ENCODE peak calls at places on chromosome 1, in nine cellular contexts. One of them, this sample, is unnamed.

GRCh38 chr1:54791880-54792522 is 9.1 kb downstream of the TTC22 start:
- DNase-seq in A549: peak
- DNase-seq in neural crest cell: peak
- DNase-seq in thoracic aorta: no peak
- DNase-seq in GM20000: peak
- DNase-seq in left ventricle myocardium inferior: no peak
- DNase-seq in fibroblast of lung: peak
- DNase-seq in mesothelial cell of epicardium: no peak
- DNase-seq in endothelial cell: peak
- DNase-seq in this sample: no peak

GRCh38 chr1:54442185-54442584 is 36.0 kb upstream of the SSBP3 start:
- DNase-seq in A549: no peak
- DNase-seq in neural crest cell: no peak
- DNase-seq in thoracic aorta: no peak
- DNase-seq in GM20000: no peak
- DNase-seq in left ventricle myocardium inferior: no peak
- DNase-seq in fibroblast of lung: no peak
- DNase-seq in mesothelial cell of epicardium: no peak
- DNase-seq in endothelial cell: no peak
- DNase-seq in this sample: no peak

GRCh38 chr1:19676438-19676922 is 11.8 kb downstream of the HTR6 start:
- DNase-seq in A549: peak
- DNase-seq in neural crest cell: peak
- DNase-seq in thoracic aorta: peak
- DNase-seq in GM20000: peak
- DNase-seq in left ventricle myocardium inferior: peak
- DNase-seq in fibroblast of lung: peak
- DNase-seq in mesothelial cell of epicardium: peak
- DNase-seq in endothelial cell: peak
- DNase-seq in this sample: peak

GRCh38 chr1:171717080-171717479 is 24.8 kb downstream of the VAMP4 start:
- DNase-seq in A549: no peak
- DNase-seq in neural crest cell: no peak
- DNase-seq in thoracic aorta: no peak
- DNase-seq in GM20000: no peak
- DNase-seq in left ventricle myocardium inferior: no peak
- DNase-seq in fibroblast of lung: no peak
- DNase-seq in mesothelial cell of epicardium: no peak
- DNase-seq in endothelial cell: no peak
- DNase-seq in this sample: no peak

GRCh38 chr1:199954701-199955100 is 72.8 kb upstream of the NR5A2 start:
- DNase-seq in A549: no peak
- DNase-seq in neural crest cell: peak
- DNase-seq in thoracic aorta: no peak
- DNase-seq in GM20000: peak
- DNase-seq in left ventricle myocardium inferior: no peak
- DNase-seq in fibroblast of lung: no peak
- DNase-seq in mesothelial cell of epicardium: no peak
- DNase-seq in endothelial cell: peak
- DNase-seq in this sample: peak

GRCh38 chr1:228226956-228227791 is 19.3 kb downstream of the OBSCN start:
- DNase-seq in A549: peak
- DNase-seq in neural crest cell: no peak
- DNase-seq in thoracic aorta: no peak
- DNase-seq in GM20000: no peak
- DNase-seq in left ventricle myocardium inferior: no peak
- DNase-seq in fibroblast of lung: peak
- DNase-seq in mesothelial cell of epicardium: peak
- DNase-seq in endothelial cell: no peak
- DNase-seq in this sample: no peak

GRCh38 chr1:235873045-235873444 is 6.3 kb upstream of the LYST start:
- DNase-seq in A549: no peak
- DNase-seq in neural crest cell: no peak
- DNase-seq in thoracic aorta: no peak
- DNase-seq in GM20000: no peak
- DNase-seq in left ventricle myocardium inferior: no peak
- DNase-seq in fibroblast of lung: no peak
- DNase-seq in mesothelial cell of epicardium: no peak
- DNase-seq in endothelial cell: no peak
- DNase-seq in this sample: no peak

GRCh38 chr1:116923421-116923820 is 13.7 kb downstream of the PTGFRN start:
- DNase-seq in A549: no peak
- DNase-seq in neural crest cell: no peak
- DNase-seq in thoracic aorta: no peak
- DNase-seq in GM20000: no peak
- DNase-seq in left ventricle myocardium inferior: no peak
- DNase-seq in fibroblast of lung: no peak
- DNase-seq in mesothelial cell of epicardium: no peak
- DNase-seq in endothelial cell: no peak
- DNase-seq in this sample: no peak

GRCh38 chr1:227234998-227235405 is 83.3 kb downstream of the CDC42BPA start:
- DNase-seq in A549: peak
- DNase-seq in neural crest cell: peak
- DNase-seq in thoracic aorta: no peak
- DNase-seq in GM20000: peak
- DNase-seq in left ventricle myocardium inferior: no peak
- DNase-seq in fibroblast of lung: peak
- DNase-seq in mesothelial cell of epicardium: no peak
- DNase-seq in endothelial cell: peak
- DNase-seq in this sample: peak

GRCh38 chr1:46556822-46557221 is 5.4 kb upstream of the KNCN start:
- DNase-seq in A549: no peak
- DNase-seq in neural crest cell: no peak
- DNase-seq in thoracic aorta: no peak
- DNase-seq in GM20000: no peak
- DNase-seq in left ventricle myocardium inferior: no peak
- DNase-seq in fibroblast of lung: peak
- DNase-seq in mesothelial cell of epicardium: no peak
- DNase-seq in endothelial cell: no peak
- DNase-seq in this sample: no peak

GRCh38 chr1:227824204-227824603 is 8.7 kb downstream of the PRSS38 start:
- DNase-seq in A549: no peak
- DNase-seq in neural crest cell: no peak
- DNase-seq in thoracic aorta: no peak
- DNase-seq in GM20000: no peak
- DNase-seq in left ventricle myocardium inferior: no peak
- DNase-seq in fibroblast of lung: no peak
- DNase-seq in mesothelial cell of epicardium: no peak
- DNase-seq in endothelial cell: no peak
- DNase-seq in this sample: no peak

GRCh38 chr1:205600085-205600484 is 31.7 kb downstream of the ELK4 start:
- DNase-seq in A549: no peak
- DNase-seq in neural crest cell: no peak
- DNase-seq in thoracic aorta: no peak
- DNase-seq in GM20000: peak
- DNase-seq in left ventricle myocardium inferior: no peak
- DNase-seq in fibroblast of lung: peak
- DNase-seq in mesothelial cell of epicardium: no peak
- DNase-seq in endothelial cell: no peak
- DNase-seq in this sample: no peak
- TF ChIP-seq CTCF in A549: no peak
- TF ChIP-seq CTCF in neural crest cell: no peak
- TF ChIP-seq CTCF in thoracic aorta: no peak
- TF ChIP-seq CTCF in GM20000: no peak
- TF ChIP-seq CTCF in left ventricle myocardium inferior: no peak
- TF ChIP-seq CTCF in fibroblast of lung: peak
- TF ChIP-seq CTCF in mesothelial cell of epicardium: no peak
- TF ChIP-seq CTCF in endothelial cell: no peak
- TF ChIP-seq CTCF in this sample: no peak

GRCh38 chr1:44500181-44501021 is 95.3 kb downstream of the RNF220 start:
- DNase-seq in A549: no peak
- DNase-seq in neural crest cell: peak
- DNase-seq in thoracic aorta: no peak
- DNase-seq in GM20000: no peak
- DNase-seq in left ventricle myocardium inferior: no peak
- DNase-seq in fibroblast of lung: peak
- DNase-seq in mesothelial cell of epicardium: peak
- DNase-seq in endothelial cell: peak
- DNase-seq in this sample: no peak
- TF ChIP-seq CTCF in A549: peak
- TF ChIP-seq CTCF in neural crest cell: peak
- TF ChIP-seq CTCF in thoracic aorta: no peak
- TF ChIP-seq CTCF in GM20000: no peak
- TF ChIP-seq CTCF in left ventricle myocardium inferior: peak
- TF ChIP-seq CTCF in fibroblast of lung: peak
- TF ChIP-seq CTCF in mesothelial cell of epicardium: no peak
- TF ChIP-seq CTCF in endothelial cell: no peak
- TF ChIP-seq CTCF in this sample: no peak

GRCh38 chr1:65444128-65444527 is 23.7 kb downstream of the LEPR start:
- DNase-seq in A549: no peak
- DNase-seq in neural crest cell: no peak
- DNase-seq in thoracic aorta: no peak
- DNase-seq in GM20000: no peak
- DNase-seq in left ventricle myocardium inferior: no peak
- DNase-seq in fibroblast of lung: no peak
- DNase-seq in mesothelial cell of epicardium: no peak
- DNase-seq in endothelial cell: no peak
- DNase-seq in this sample: no peak

GRCh38 chr1:65445837-65446236 is 25.4 kb downstream of the LEPR start:
- DNase-seq in A549: no peak
- DNase-seq in neural crest cell: no peak
- DNase-seq in thoracic aorta: no peak
- DNase-seq in GM20000: no peak
- DNase-seq in left ventricle myocardium inferior: no peak
- DNase-seq in fibroblast of lung: no peak
- DNase-seq in mesothelial cell of epicardium: no peak
- DNase-seq in endothelial cell: no peak
- DNase-seq in this sample: no peak

GRCh38 chr1:65449214-65449823 is 28.9 kb downstream of the LEPR start:
- DNase-seq in A549: no peak
- DNase-seq in neural crest cell: no peak
- DNase-seq in thoracic aorta: no peak
- DNase-seq in GM20000: no peak
- DNase-seq in left ventricle myocardium inferior: no peak
- DNase-seq in fibroblast of lung: no peak
- DNase-seq in mesothelial cell of epicardium: no peak
- DNase-seq in endothelial cell: no peak
- DNase-seq in this sample: no peak
- TF ChIP-seq CTCF in A549: no peak
- TF ChIP-seq CTCF in neural crest cell: no peak
- TF ChIP-seq CTCF in thoracic aorta: no peak
- TF ChIP-seq CTCF in GM20000: no peak
- TF ChIP-seq CTCF in left ventricle myocardium inferior: no peak
- TF ChIP-seq CTCF in fibroblast of lung: no peak
- TF ChIP-seq CTCF in mesothelial cell of epicardium: no peak
- TF ChIP-seq CTCF in endothelial cell: no peak
- TF ChIP-seq CTCF in this sample: no peak

DNA sequence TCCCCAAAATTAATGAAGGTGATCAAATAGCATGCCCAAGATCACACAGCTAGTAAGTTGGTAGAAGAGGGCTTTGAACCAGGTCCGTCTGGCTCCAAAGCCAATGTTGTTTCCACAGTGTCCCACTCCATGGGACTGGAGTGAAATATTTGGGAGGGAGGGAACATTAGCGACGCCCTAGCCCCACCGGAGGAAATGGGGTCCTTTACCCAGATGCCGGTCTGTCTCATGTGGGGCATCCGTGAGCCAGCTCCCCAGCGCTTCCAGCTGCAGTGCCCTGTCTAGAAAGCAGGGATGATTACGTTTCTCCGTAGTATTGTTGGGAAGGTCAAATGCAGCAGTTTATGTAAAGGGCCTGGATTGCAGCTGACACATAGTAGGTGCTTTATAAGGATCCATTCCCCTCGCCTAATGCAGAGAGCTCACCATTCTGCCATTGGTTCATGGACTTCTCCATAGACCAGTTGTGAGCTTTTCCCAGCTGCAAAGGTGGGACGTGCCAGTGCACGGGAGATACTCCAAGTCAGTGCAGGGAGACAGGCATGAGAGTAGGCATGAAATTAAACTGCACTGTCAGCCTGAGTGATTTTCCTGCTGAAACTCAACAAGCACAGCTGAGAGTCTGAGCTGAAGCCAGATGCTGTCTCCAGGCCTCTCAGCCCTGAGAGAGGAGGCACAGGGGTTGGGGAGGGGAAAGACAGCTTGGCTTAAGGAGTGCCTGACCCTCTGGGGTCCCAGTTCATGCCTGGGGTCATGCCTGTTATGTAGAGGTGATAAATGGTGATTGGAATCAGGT is 24.7 kb downstream of the QSOX1 start:
- DNase-seq in A549: no peak
- DNase-seq in neural crest cell: no peak
- DNase-seq in thoracic aorta: no peak
- DNase-seq in GM20000: no peak
- DNase-seq in left ventricle myocardium inferior: no peak
- DNase-seq in fibroblast of lung: no peak
- DNase-seq in mesothelial cell of epicardium: no peak
- DNase-seq in endothelial cell: no peak
- DNase-seq in this sample: no peak
- TF ChIP-seq CTCF in A549: no peak
- TF ChIP-seq CTCF in neural crest cell: peak
- TF ChIP-seq CTCF in thoracic aorta: no peak
- TF ChIP-seq CTCF in GM20000: no peak
- TF ChIP-seq CTCF in left ventricle myocardium inferior: peak
- TF ChIP-seq CTCF in fibroblast of lung: no peak
- TF ChIP-seq CTCF in mesothelial cell of epicardium: no peak
- TF ChIP-seq CTCF in endothelial cell: no peak
- TF ChIP-seq CTCF in this sample: no peak

GRCh38 chr1:193749868-193750267 is 563.5 kb upstream of the B3GALT2 start:
- DNase-seq in A549: no peak
- DNase-seq in neural crest cell: no peak
- DNase-seq in thoracic aorta: no peak
- DNase-seq in GM20000: no peak
- DNase-seq in left ventricle myocardium inferior: no peak
- DNase-seq in fibroblast of lung: no peak
- DNase-seq in mesothelial cell of epicardium: no peak
- DNase-seq in endothelial cell: no peak
- DNase-seq in this sample: no peak

GRCh38 chr1:193755441-193755840 is 569.0 kb upstream of the B3GALT2 start:
- DNase-seq in A549: no peak
- DNase-seq in neural crest cell: no peak
- DNase-seq in thoracic aorta: no peak
- DNase-seq in GM20000: no peak
- DNase-seq in left ventricle myocardium inferior: no peak
- DNase-seq in fibroblast of lung: no peak
- DNase-seq in mesothelial cell of epicardium: no peak
- DNase-seq in endothelial cell: no peak
- DNase-seq in this sample: no peak

GRCh38 chr1:193753038-193753756 is 566.8 kb upstream of the B3GALT2 start:
- DNase-seq in A549: no peak
- DNase-seq in neural crest cell: no peak
- DNase-seq in thoracic aorta: no peak
- DNase-seq in GM20000: no peak
- DNase-seq in left ventricle myocardium inferior: no peak
- DNase-seq in fibroblast of lung: no peak
- DNase-seq in mesothelial cell of epicardium: no peak
- DNase-seq in endothelial cell: no peak
- DNase-seq in this sample: no peak

DNA sequence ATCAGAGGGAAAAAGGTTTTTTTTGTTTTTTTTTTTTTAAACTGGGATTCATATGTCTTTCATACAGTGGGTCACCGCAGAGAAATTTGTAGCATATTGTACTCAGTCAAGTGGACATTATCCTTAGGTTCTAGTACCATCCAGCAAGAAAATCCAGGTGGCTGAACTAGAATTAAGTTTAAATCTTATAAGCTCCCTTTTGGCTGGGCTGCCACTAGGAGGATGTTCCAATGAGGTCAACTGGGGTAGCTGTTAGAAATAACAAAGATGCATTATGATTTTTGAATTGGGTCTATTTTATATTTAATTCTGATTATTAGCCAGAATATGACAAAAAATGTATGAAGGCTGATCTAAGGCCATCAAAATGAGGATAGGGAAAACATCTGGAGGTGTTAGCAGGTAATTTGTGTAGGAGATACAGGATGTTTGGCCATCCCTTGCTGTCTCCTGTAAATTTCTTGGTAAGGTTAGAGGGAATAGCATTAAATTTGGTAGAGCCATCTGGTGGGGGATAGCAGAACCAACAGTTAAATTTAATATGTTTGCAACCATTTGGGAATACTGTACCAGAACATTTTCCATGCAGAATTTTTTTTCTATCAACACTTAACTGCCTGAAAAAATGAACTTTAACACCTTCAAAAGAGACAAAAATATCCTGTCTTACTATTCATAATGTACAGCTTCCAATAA is 568.5 kb upstream of the B3GALT2 start:
- DNase-seq in A549: no peak
- DNase-seq in neural crest cell: no peak
- DNase-seq in thoracic aorta: no peak
- DNase-seq in GM20000: no peak
- DNase-seq in left ventricle myocardium inferior: no peak
- DNase-seq in fibroblast of lung: peak
- DNase-seq in mesothelial cell of epicardium: no peak
- DNase-seq in endothelial cell: no peak
- DNase-seq in this sample: no peak
- TF ChIP-seq CTCF in A549: no peak
- TF ChIP-seq CTCF in neural crest cell: peak
- TF ChIP-seq CTCF in thoracic aorta: no peak
- TF ChIP-seq CTCF in GM20000: no peak
- TF ChIP-seq CTCF in left ventricle myocardium inferior: no peak
- TF ChIP-seq CTCF in fibroblast of lung: peak
- TF ChIP-seq CTCF in mesothelial cell of epicardium: no peak
- TF ChIP-seq CTCF in endothelial cell: peak
- TF ChIP-seq CTCF in this sample: no peak

This sample was measured in GM13976.